ENCODE peak calls at places on chromosomes 11 and 22, in ten cellular contexts. N, M, I, G, J, R, B, P, Y and V are unnamed samples.

GRCh38 chr11:57463596-57464342 is 3.4 kb downstream of the RTN4RL2 start:
- DNase-seq in P (peak; percentile 47), R (no peak), N (peak; percentile 37), B (no peak), I (no peak), G (no peak), M (no peak), J (no peak), Y (no peak), V (no peak)

GRCh38 chr11:74577624-74578396 is 14.6 kb upstream of the POLD3 start:
- DNase-seq in N (no peak), G (no peak), I (no peak), M (no peak), B (peak; percentile 32), R (no peak), P (no peak), J (no peak), Y (no peak), V (no peak)

GRCh38 chr11:5488798-5489399 is 414 bp downstream of the OR52D1 start:
- DNase-seq in P (no peak), N (no peak), Y (no peak), M (no peak), J (no peak), B (no peak), R (no peak), I (no peak), G (no peak), V (no peak)

GRCh38 chr11:18064035-18064434 is 18.0 kb upstream of the TPH1 start:
- DNase-seq in M (no peak), N (no peak), R (no peak), B (no peak), Y (no peak), J (no peak), G (no peak), I (no peak), P (no peak), V (no peak)

GRCh38 chr11:69860244-69860643 is 41.0 kb upstream of the FGF3 start:
- DNase-seq in N (no peak), G (no peak), Y (no peak), R (no peak), P (no peak), B (no peak), J (no peak), M (no peak), I (no peak), V (no peak)

GRCh38 chr22:28958611-28959010 is 75.2 kb downstream of the ZNRF3 start:
- DNase-seq in R (no peak), I (no peak), G (no peak), Y (no peak), N (no peak), B (no peak), J (peak; percentile 55), M (no peak), P (no peak), V (no peak)

GRCh38 chr22:32660292-32660691 is 141.2 kb upstream of the TIMP3 start:
- DNase-seq in R (peak; percentile 70), N (peak; percentile 79), J (peak; percentile 27), I (peak; percentile 74), M (peak; percentile 6), Y (peak; percentile 64), P (peak; percentile 70), B (peak; percentile 65), G (peak; percentile 36), V (peak; percentile 83)

GRCh38 chr11:123570939-123571590 is 83.4 kb downstream of the SCN3B start:
- DNase-seq in M (no peak), N (no peak), R (no peak), B (peak; percentile 21), I (no peak), Y (no peak), P (no peak), G (no peak), J (no peak), V (no peak)

GRCh38 chr11:102252339-102252891 is 64.9 kb upstream of the BIRC3 start:
- DNase-seq in I (no peak), M (no peak), J (no peak), B (no peak), G (no peak), P (no peak), Y (no peak), R (no peak), N (no peak), V (no peak)

GRCh38 chr11:58968251-58968711 is 29.0 kb downstream of the GLYATL1 start:
- DNase-seq in P (no peak), M (no peak), Y (no peak), N (peak; percentile 70), G (no peak), I (peak; percentile 40), R (no peak), J (no peak), B (no peak), V (no peak)

GRCh38 chr22:48450188-48450825 is 1377.4 kb downstream of the BRD1 start:
- DNase-seq in J (no peak), N (no peak), Y (no peak), B (peak; percentile 79), G (no peak), I (no peak), M (no peak), P (no peak), R (no peak), V (peak; percentile 64)

GRCh38 chr11:82747471-82747870 is 13.8 kb upstream of the FAM181B start:
- DNase-seq in M (no peak), R (no peak), G (no peak), J (no peak), B (no peak), I (no peak), Y (no peak), P (no peak), N (no peak), V (no peak)

GRCh38 chr11:126392638-126393023 is 37.1 kb downstream of the ST3GAL4 start:
- DNase-seq in N (no peak), Y (no peak), R (no peak), J (no peak), P (no peak), M (no peak), B (no peak), G (no peak), I (no peak), V (no peak)

GRCh38 chr11:66637557-66638176 is 836 bp upstream of the RBM4 start:
- DNase-seq in R (no peak), Y (no peak), I (no peak), N (peak; percentile 56), G (no peak), P (no peak), M (no peak), J (no peak), B (no peak), V (no peak)

GRCh38 chr11:72208281-72208680 is 8.3 kb upstream of the FOLR2 start:
- DNase-seq in Y (no peak), M (no peak), G (no peak), N (no peak), I (no peak), J (no peak), B (no peak), R (no peak), P (no peak), V (no peak)

GRCh38 chr11:68678031-68678441 is 6.3 kb upstream of the GAL start:
- DNase-seq in N (no peak), B (no peak), P (no peak), I (no peak), Y (no peak), G (peak; percentile 1), R (no peak), J (no peak), M (no peak), V (no peak)

GRCh38 chr22:37234736-37235711 is 9.0 kb downstream of the RAC2 start:
- DNase-seq in B (no peak), N (no peak), Y (peak; percentile 49), I (no peak), J (no peak), P (no peak), R (peak; percentile 18), M (no peak), G (no peak), V (peak; percentile 80)

GRCh38 chr11:33682446-33682845 is 18.2 kb downstream of the C11orf91 start:
- DNase-seq in B (no peak), Y (no peak), I (no peak), J (no peak), P (no peak), N (no peak), G (no peak), R (no peak), M (no peak), V (no peak)

GRCh38 chr11:44952500-44953260 is 2.0 kb upstream of the TP53I11 start:
- DNase-seq in R (no peak), J (no peak), Y (no peak), B (no peak), G (peak; percentile 32), N (no peak), I (no peak), P (no peak), M (no peak), V (no peak)

GRCh38 chr11:102592634-102593581 is 32.2 kb downstream of the MMP20 start:
- DNase-seq in B (peak; percentile 8), G (peak; percentile 50), I (no peak), J (no peak), R (no peak), N (peak; percentile 58), Y (no peak), P (no peak), M (no peak), V (peak; percentile 84)

GRCh38 chr11:9214765-9215164 is 50.4 kb downstream of the DENND5A start:
- DNase-seq in M (no peak), P (no peak), J (no peak), N (peak; percentile 32), G (no peak), R (no peak), Y (no peak), I (no peak), B (no peak), V (no peak)

GRCh38 chr22:22045576-22046335 is 63.2 kb upstream of the TOP3B start:
- DNase-seq in M (no peak), P (no peak), I (no peak), G (no peak), B (no peak), J (no peak), N (no peak), Y (no peak), R (no peak), V (peak; percentile 73)

GRCh38 chr11:11445441-11446185 is 92.6 kb upstream of the CSNK2A3 start:
- DNase-seq in B (no peak), M (no peak), G (no peak), N (no peak), J (no peak), Y (no peak), I (no peak), P (no peak), R (no peak), V (no peak)

GRCh38 chr11:20493340-20493739 is 105.8 kb downstream of the PRMT3 start:
- DNase-seq in M (no peak), G (no peak), J (no peak), P (no peak), B (no peak), I (no peak), R (no peak), Y (no peak), N (no peak), V (no peak)